ENCODE peak calls at places on chromosome 11, in five cellular contexts. D is Peyer's patch, J is testis, A is HCT116, Q is GM06990. I is an unnamed sample.

GRCh38 chr11:109853156-109853776 is 239.9 kb upstream of the ZC3H12C start:
- DNase-seq in D (no peak), A (peak; percentile 79), J (no peak), Q (peak; percentile 19), I (peak; percentile 79)

GRCh38 chr11:19968860-19969259 is 191.4 kb downstream of the DBX1 start:
- DNase-seq in D (no peak), A (no peak), J (no peak), Q (no peak), I (no peak)

GRCh38 chr11:72326151-72326842 is 82.3 kb upstream of the PHOX2A start:
- DNase-seq in Q (no peak), J (no peak), D (no peak), A (no peak), I (no peak)

GRCh38 chr11:99069831-99070444 is 49.2 kb downstream of the CNTN5 start:
- DNase-seq in J (peak; percentile 39), A (no peak), Q (no peak), D (no peak), I (peak; percentile 63)

GRCh38 chr11:94740975-94741707 is 27.0 kb upstream of the AMOTL1 start:
- DNase-seq in A (peak; percentile 48), J (peak; percentile 15), D (no peak), Q (no peak), I (peak; percentile 4)

GRCh38 chr11:85238907-85239306 is 388.2 kb downstream of the DLG2 start:
- DNase-seq in J (no peak), D (no peak), Q (no peak), A (no peak), I (no peak)

GRCh38 chr11:103940542-103940941 is 95.9 kb upstream of the DDI1 start:
- DNase-seq in A (no peak), Q (no peak), J (no peak), D (no peak), I (no peak)

GRCh38 chr11:64519541-64519940 is 71.5 kb upstream of the SLC22A12 start:
- DNase-seq in Q (no peak), J (no peak), A (no peak), D (no peak), I (no peak)

GRCh38 chr11:61058583-61059259 is 43.6 kb upstream of the CD5 start:
- DNase-seq in J (no peak), A (no peak), D (peak; percentile 17), Q (no peak), I (no peak)

GRCh38 chr11:2776351-2777061 is 76.7 kb upstream of the KCNQ1OT1 start:
- DNase-seq in A (no peak), Q (no peak), D (peak; percentile 42), J (peak; percentile 12), I (no peak)

GRCh38 chr11:74731301-74732094 is at the start of gene CHRDL2:
- DNase-seq in D (no peak), J (peak; percentile 40), Q (no peak), A (no peak), I (no peak)

GRCh38 chr11:63613517-63614135 is 607 bp downstream of the PLAAT3 start:
- DNase-seq in A (no peak), J (peak; percentile 82), D (peak; percentile 79), Q (peak; percentile 46), I (peak; percentile 59)

GRCh38 chr11:112016765-112017356 is 8.3 kb upstream of the DLAT start:
- DNase-seq in D (no peak), J (no peak), Q (no peak), A (no peak), I (no peak)

GRCh38 chr11:11969380-11970215 is 38.8 kb downstream of the DKK3 start:
- DNase-seq in J (no peak), A (no peak), Q (no peak), D (no peak), I (no peak)

GRCh38 chr11:132423266-132423665 is 1052.9 kb downstream of the NTM start:
- DNase-seq in J (no peak), D (no peak), Q (no peak), A (no peak), I (no peak)

GRCh38 chr11:88178211-88178610 is 3.0 kb upstream of the RAB38 start:
- DNase-seq in Q (no peak), J (peak; percentile 46), D (no peak), A (no peak), I (peak; percentile 25)

GRCh38 chr11:67378544-67378943 is 5.1 kb upstream of the CLCF1 start:
- DNase-seq in J (no peak), D (no peak), A (no peak), Q (no peak), I (no peak)

GRCh38 chr11:64146036-64146943 is 19.6 kb downstream of the MACROD1 start:
- DNase-seq in D (peak; percentile 75), Q (peak; percentile 33), A (peak; percentile 24), J (peak; percentile 52), I (peak; percentile 69)

GRCh38 chr11:83819936-83820549 is 533.9 kb upstream of the CCDC90B start:
- DNase-seq in D (no peak), Q (no peak), A (peak; percentile 35), J (peak; percentile 37), I (peak; percentile 26)

GRCh38 chr11:62340269-62340901 is 3.1 kb downstream of the ASRGL1 start:
- DNase-seq in D (peak; percentile 86), Q (no peak), J (peak; percentile 82), A (peak; percentile 19), I (peak; percentile 80)

GRCh38 chr11:1233351-1234053 is 10.6 kb downstream of the MUC5B start:
- DNase-seq in D (no peak), A (no peak), J (no peak), Q (no peak), I (no peak)

GRCh38 chr11:18457435-18457834 is 1.8 kb downstream of the LDHAL6A start:
- DNase-seq in J (no peak), Q (no peak), D (peak; percentile 64), A (peak; percentile 32), I (no peak)

GRCh38 chr11:7894251-7894650 is 36.8 kb downstream of the OR10A6 start:
- DNase-seq in A (no peak), D (no peak), J (peak; percentile 54), Q (no peak), I (no peak)

GRCh38 chr11:7892751-7893356 is 38.2 kb downstream of the OR10A6 start:
- DNase-seq in Q (no peak), J (no peak), D (no peak), A (peak; percentile 22), I (peak; percentile 62)

GRCh38 chr11:7890417-7891179 is 40.5 kb downstream of the OR10A6 start:
- DNase-seq in A (no peak), J (no peak), Q (peak; percentile 13), D (no peak), I (peak; percentile 42)

GRCh38 chr11:7893792-7894191 is 37.3 kb downstream of the OR10A6 start:
- DNase-seq in J (peak; percentile 46), Q (no peak), D (peak; percentile 70), A (no peak), I (no peak)

DNA sequence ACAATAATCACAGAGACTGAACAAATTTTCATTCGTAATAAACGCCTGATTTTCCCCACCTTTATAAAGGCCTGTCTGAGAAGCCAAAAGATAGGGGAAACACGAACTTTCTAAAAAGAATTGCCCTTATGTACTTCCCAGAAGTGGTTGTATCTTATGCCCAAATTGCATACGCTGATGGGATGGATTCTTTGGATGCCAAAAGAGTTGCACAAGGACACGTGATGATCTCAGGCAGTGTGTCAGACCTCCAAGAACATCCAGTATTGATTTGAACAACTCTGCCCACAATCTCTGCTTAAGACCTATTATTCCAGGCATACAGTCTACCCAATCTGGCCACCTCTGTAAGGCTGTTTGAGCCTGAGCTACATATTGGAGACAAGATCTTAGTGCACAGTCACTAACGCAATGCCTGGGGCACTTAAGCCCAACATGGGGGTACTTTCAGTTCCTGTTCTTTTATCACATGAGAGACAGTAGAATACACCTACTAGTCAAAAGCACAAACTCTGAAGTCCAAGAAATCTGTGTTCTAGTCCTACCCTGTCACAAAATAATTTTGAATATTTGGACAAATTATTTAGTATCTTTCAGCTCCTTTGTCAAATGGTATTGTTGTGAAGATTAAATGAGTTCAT is 38.9 kb downstream of the OR10A6 start:
- DNase-seq in A (no peak), J (no peak), D (no peak), Q (peak; percentile 28), I (peak; percentile 44)
- H3K4me3 ChIP-seq in A (no peak overlapping the region), J (no peak overlapping the region), D (no peak overlapping the region), Q (no peak overlapping the region), I (no peak overlapping the region)

DNA sequence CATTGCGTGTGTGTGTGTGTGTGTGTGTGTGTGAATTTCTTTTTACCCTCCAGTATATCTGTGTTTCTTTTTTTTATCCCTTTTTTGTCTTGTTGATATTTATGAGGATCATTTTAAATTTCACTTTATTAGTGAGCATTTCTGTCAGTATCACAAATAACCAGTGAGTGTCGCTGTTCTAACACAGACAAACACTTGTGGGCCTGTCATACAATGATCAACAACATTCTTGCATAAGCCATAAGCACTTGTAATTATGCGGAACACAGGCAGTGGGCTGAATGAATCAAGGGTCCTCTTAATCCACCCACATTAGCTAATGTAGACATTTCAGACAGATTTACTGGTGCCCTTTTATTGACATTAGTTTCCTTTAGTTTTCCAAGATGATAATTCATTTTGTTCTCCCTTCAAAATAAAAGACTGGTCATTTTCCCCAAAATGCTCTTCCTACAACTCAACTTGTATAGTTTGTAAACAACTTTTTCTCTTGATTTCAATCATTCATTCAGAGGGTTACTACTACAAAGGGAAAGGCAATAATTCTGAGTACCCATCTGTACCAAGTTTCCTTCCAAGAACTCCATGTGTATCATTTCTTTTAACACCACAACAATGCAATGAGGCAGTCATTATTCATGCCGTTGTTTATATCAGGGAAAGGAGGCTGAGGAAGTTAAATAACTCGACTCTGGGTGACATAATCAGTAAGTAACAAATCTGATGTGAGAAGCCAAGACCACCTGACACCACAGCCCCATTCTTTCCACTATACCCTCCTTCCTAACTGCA is 34.6 kb upstream of the ANO3 start:
- DNase-seq in J (no peak), D (no peak), A (peak; percentile 2), Q (no peak), I (peak; percentile 64)
- TF ChIP-seq CTCF in J (peak; percentile 54), D (peak; percentile 64), A (peak; percentile 8), Q (peak; percentile 65), I (peak; percentile 60)

GRCh38 chr11:114304969-114305368 is 8.8 kb downstream of the NNMT start:
- DNase-seq in Q (no peak), J (no peak), D (no peak), A (no peak), I (no peak)

GRCh38 chr11:114301927-114302326 is 5.7 kb downstream of the NNMT start:
- DNase-seq in A (no peak), Q (no peak), D (no peak), J (no peak), I (no peak)

GRCh38 chr11:114304065-114304464 is 7.9 kb downstream of the NNMT start:
- DNase-seq in A (no peak), J (no peak), Q (no peak), D (no peak), I (no peak)

GRCh38 chr11:114301088-114301487 is 4.9 kb downstream of the NNMT start:
- DNase-seq in J (no peak), A (no peak), D (no peak), Q (no peak), I (no peak)

DNA sequence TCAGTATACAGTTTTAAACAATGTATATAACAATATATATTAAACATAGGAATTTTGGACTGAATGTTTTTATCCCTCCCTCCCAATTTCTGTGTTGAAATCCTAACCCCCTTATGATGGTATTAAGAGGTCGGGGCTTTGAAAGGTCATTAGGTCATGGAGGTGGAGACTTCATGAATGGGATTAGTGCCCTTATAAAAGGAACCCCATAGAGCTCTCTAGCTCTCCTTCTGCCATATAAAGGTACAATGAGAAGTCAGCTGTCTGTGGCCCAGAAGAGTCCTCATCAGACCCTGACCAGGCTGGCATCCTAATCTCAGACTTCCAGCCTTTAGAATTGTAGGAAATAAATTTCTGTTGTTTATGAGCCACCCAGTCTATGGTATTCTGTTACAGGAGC is 6.5 kb downstream of the NNMT start:
- DNase-seq in D (no peak), J (no peak), Q (no peak), A (no peak), I (no peak)
- H3K4me3 ChIP-seq in D (no peak overlapping the region), J (no peak overlapping the region), Q (no peak overlapping the region), A (no peak overlapping the region), I (no peak overlapping the region)

GRCh38 chr11:134939905-134940304 is 527.9 kb upstream of the B3GAT1 start:
- DNase-seq in J (no peak), A (no peak), Q (no peak), D (no peak), I (no peak)
- TF ChIP-seq CTCF in J (no peak), A (peak; percentile 38), Q (no peak), D (no peak), I (no peak)

I was measured in GM12865.